ENCODE peak calls at places on chromosome 9, in four cellular contexts. Q is PC-3, G is neural progenitor cell, M is SK-N-SH. V is an unnamed sample.

GRCh38 chr9:6938447-6938846 is 180.7 kb downstream of the KDM4C start:
- DNase-seq in Q (peak; percentile 74), G (no peak), M (no peak), V (no peak)

GRCh38 chr9:137724114-137724445 is 105.3 kb downstream of the EHMT1 start:
- DNase-seq in Q (no peak), G (peak; percentile 59), M (no peak), V (no peak)

GRCh38 chr9:132474253-132474652 is 64.2 kb downstream of the CFAP77 start:
- DNase-seq in Q (no peak), G (peak; percentile 91), M (no peak), V (no peak)

GRCh38 chr9:129143031-129143441 is 31.8 kb downstream of the PTPA start:
- DNase-seq in Q (peak; percentile 75), G (peak; percentile 80), M (peak; percentile 87), V (peak; percentile 82)

GRCh38 chr9:131484560-131485185 is 18.0 kb upstream of the POMT1 start:
- DNase-seq in Q (no peak), G (no peak), M (no peak), V (no peak)

GRCh38 chr9:131037336-131038255 is 28.6 kb downstream of the LAMC3 start:
- DNase-seq in Q (no peak), G (peak; percentile 27), M (no peak), V (no peak)

GRCh38 chr9:132638240-132638639 is 31.5 kb downstream of the DDX31 start:
- DNase-seq in Q (peak; percentile 40), G (no peak), M (no peak), V (no peak)

GRCh38 chr9:128833696-128834095 is 4.1 kb upstream of the SPOUT1 start:
- DNase-seq in Q (no peak), G (no peak), M (no peak), V (no peak)

GRCh38 chr9:28735943-28736342 is 1162.7 kb upstream of the C9orf72 start:
- DNase-seq in Q (no peak), G (no peak), M (no peak), V (no peak)

GRCh38 chr9:88818495-88819201 is 172.6 kb upstream of the S1PR3 start:
- DNase-seq in Q (peak; percentile 37), G (peak; percentile 24), M (no peak), V (no peak)

GRCh38 chr9:93295031-93295430 is 111.1 kb downstream of the WNK2 start:
- DNase-seq in Q (no peak), G (no peak), M (peak; percentile 35), V (peak; percentile 41)

GRCh38 chr9:32782476-32783167 is 718 bp upstream of the TMEM215 start:
- DNase-seq in Q (no peak), G (peak; percentile 52), M (no peak), V (no peak)

GRCh38 chr9:16572005-16572727 is 298.3 kb downstream of the BNC2 start:
- DNase-seq in Q (peak; percentile 1), G (peak; percentile 63), M (no peak), V (no peak)

GRCh38 chr9:73153793-73154227 is 2.1 kb downstream of the ANXA1 start:
- DNase-seq in Q (no peak), G (no peak), M (no peak), V (no peak)

GRCh38 chr9:93962041-93962440 is 6.9 kb upstream of the BARX1 start:
- DNase-seq in Q (no peak), G (no peak), M (no peak), V (no peak)

GRCh38 chr9:95091574-95091970 is 225.9 kb downstream of the FANCC start:
- DNase-seq in Q (peak; percentile 39), G (no peak), M (no peak), V (no peak)

GRCh38 chr9:124444166-124444565 is 6.1 kb upstream of the ADGRD2 start:
- DNase-seq in Q (no peak), G (no peak), M (no peak), V (no peak)

GRCh38 chr9:75071530-75072122 is 16.3 kb downstream of the NMRK1 start:
- DNase-seq in Q (peak; percentile 82), G (no peak), M (no peak), V (peak; percentile 60)

GRCh38 chr9:4344946-4345345 is 45.1 kb upstream of the GLIS3 start:
- DNase-seq in Q (no peak), G (no peak), M (no peak), V (no peak)

GRCh38 chr9:28824410-28824963 is 1251.2 kb upstream of the C9orf72 start:
- DNase-seq in Q (no peak), G (no peak), M (no peak), V (no peak)

GRCh38 chr9:91966503-91966902 is 16.5 kb upstream of the ROR2 start:
- DNase-seq in Q (no peak), G (no peak), M (no peak), V (no peak)

GRCh38 chr9:20016611-20017010 is 227.8 kb upstream of the SLC24A2 start:
- DNase-seq in Q (no peak), G (no peak), M (no peak), V (no peak)

GRCh38 chr9:6946583-6946982 is 188.8 kb downstream of the KDM4C start:
- DNase-seq in Q (no peak), G (no peak), M (no peak), V (no peak)

GRCh38 chr9:96062854-96063253 is 187.4 kb downstream of the ERCC6L2 start:
- DNase-seq in Q (no peak), G (no peak), M (no peak), V (no peak)

GRCh38 chr9:15280647-15281046 is 26.4 kb downstream of the TTC39B start:
- DNase-seq in Q (no peak), G (peak; percentile 9), M (no peak), V (no peak)

GRCh38 chr9:90308746-90309145 is 333.9 kb downstream of the DIRAS2 start:
- DNase-seq in Q (no peak), G (no peak), M (no peak), V (no peak)

GRCh38 chr9:98401140-98402025 is 145.9 kb upstream of the TBC1D2 start:
- DNase-seq in Q (no peak), G (no peak), M (no peak), V (no peak)

GRCh38 chr9:98399950-98400683 is 144.7 kb upstream of the TBC1D2 start:
- DNase-seq in Q (no peak), G (no peak), M (no peak), V (no peak)

GRCh38 chr9:98391884-98392283 is 136.4 kb upstream of the TBC1D2 start:
- DNase-seq in Q (no peak), G (no peak), M (no peak), V (no peak)

GRCh38 chr9:98391406-98391805 is 136.0 kb upstream of the TBC1D2 start:
- DNase-seq in Q (no peak), G (no peak), M (no peak), V (no peak)

GRCh38 chr9:98396236-98396635 is 140.8 kb upstream of the TBC1D2 start:
- DNase-seq in Q (no peak), G (no peak), M (no peak), V (no peak)
- TF ChIP-seq EZH2phosphoT487 in Q (no peak), G (no peak), M (no peak), V (no peak)

GRCh38 chr9:135159801-135160200 is 72.3 kb downstream of the OLFM1 start:
- DNase-seq in Q (no peak), G (no peak), M (peak; percentile 82), V (no peak)
- H3K4me2 ChIP-seq in Q (no peak overlapping the region), G (no peak overlapping the region), M (no peak overlapping the region), V (no peak overlapping the region)

GRCh38 chr9:104802110-104802509 is 38.2 kb downstream of the NIPSNAP3B start:
- DNase-seq in Q (no peak), G (no peak), M (no peak), V (no peak)
- TF ChIP-seq EZH2phosphoT487 in Q (no peak), G (no peak), M (no peak), V (no peak)

DNA sequence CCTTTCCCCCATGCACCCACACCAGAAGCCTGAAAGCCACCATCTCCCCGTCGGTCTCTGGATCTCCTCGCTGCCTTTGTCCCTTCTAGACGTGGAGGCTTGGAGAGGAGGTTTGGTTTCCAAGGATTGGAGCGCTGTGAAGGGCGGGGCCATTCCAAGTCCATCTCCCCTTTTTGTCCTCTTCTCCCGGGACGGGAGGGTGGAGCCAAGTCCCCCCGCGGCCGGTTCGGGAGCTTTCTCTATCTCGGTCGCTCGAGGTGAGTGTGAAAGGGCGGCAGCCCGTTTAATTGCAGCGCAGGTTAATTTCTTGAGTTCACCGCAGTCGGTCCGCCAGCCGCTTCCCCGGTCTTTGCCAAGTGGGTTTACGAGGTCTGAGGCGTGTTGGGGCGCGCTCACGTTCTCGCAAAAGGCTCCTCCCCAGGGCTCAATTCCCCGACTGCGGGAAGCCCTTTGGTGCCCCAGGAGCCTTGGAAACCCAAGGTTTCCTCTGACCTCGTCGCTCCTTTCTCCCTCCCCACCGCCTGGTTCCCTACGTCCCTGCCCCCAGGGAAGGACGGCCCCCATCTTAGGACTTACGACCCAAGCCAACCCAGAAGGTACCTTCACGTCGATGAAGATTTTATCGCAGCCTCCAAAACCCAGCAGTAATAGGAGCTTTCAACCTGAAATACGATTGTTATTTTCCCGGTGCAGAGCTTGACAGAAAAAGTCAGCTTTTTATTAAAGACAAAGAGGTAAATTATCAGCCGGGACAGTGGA is 2.8 kb upstream of the ZNF462 start:
- DNase-seq in Q (peak; percentile 63), G (peak; percentile 85), M (peak; percentile 54), V (no peak)
- H3K4me2 ChIP-seq in Q (peak overlapping the region; percentile 82), G (peak overlapping the region; percentile 96), M (peak overlapping the region; percentile 93), V (no peak overlapping the region)

GRCh38 chr9:84697042-84697441 is 27.5 kb downstream of the NTRK2 start:
- DNase-seq in Q (no peak), G (no peak), M (no peak), V (no peak)

GRCh38 chr9:84691634-84692033 is 22.1 kb downstream of the NTRK2 start:
- DNase-seq in Q (no peak), G (no peak), M (no peak), V (no peak)

GRCh38 chr9:84697494-84698114 is 28.1 kb downstream of the NTRK2 start:
- DNase-seq in Q (peak; percentile 46), G (peak; percentile 84), M (peak; percentile 58), V (peak; percentile 22)

GRCh38 chr9:84699897-84700395 is 30.4 kb downstream of the NTRK2 start:
- DNase-seq in Q (no peak), G (no peak), M (no peak), V (no peak)

DNA sequence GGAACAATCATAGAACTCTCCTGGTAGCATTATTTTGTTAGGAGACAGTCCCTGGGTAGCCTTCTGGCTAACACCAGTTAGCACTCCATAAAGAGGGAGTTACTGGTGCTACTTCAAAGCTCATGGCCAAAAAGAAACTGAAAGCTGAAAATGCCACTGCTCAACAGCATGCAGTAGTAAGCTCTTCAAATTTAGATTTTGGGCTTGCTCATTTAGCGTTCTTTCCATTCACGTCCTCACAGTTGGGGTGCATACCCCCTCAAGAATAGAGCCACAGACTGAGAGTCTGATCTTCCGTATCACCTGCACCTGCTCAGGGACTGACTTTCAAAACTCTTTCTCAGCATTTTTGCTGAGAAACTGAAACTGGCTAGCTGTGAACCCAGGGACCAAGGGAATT is 24.7 kb downstream of the NTRK2 start:
- DNase-seq in Q (no peak), G (no peak), M (no peak), V (no peak)
- TF ChIP-seq EZH2phosphoT487 in Q (no peak), G (no peak), M (no peak), V (no peak)

GRCh38 chr9:77290373-77290772 is 113.0 kb downstream of the VPS13A start:
- DNase-seq in Q (no peak), G (no peak), M (no peak), V (no peak)
- H3K4me2 ChIP-seq in Q (no peak overlapping the region), G (peak overlapping the region; percentile 44), M (no peak overlapping the region), V (no peak overlapping the region)